ENCODE peak calls at places on chromosomes 12 and 14, in seven cellular contexts. A is spleen, S is GM12865, B is heart left ventricle, Q is omental fat pad, Y is fibroblast of mammary gland, K is RWPE1. E is an unnamed sample.

GRCh38 chr14:79878785-79879184 is 332.5 kb downstream of the DIO2 start:
- DNase-seq in S (no peak), K (no peak), Y (no peak), A (no peak), Q (no peak), B (no peak), E (no peak)

GRCh38 chr12:121520119-121520518 is 60.7 kb downstream of the KDM2B start:
- DNase-seq in Q (no peak), Y (no peak), A (no peak), B (no peak), S (no peak), K (no peak), E (no peak)

GRCh38 chr14:67457782-67458181 is 30.7 kb downstream of the TMEM229B start:
- DNase-seq in Q (no peak), B (peak; percentile 62), K (no peak), Y (no peak), A (no peak), S (no peak), E (no peak)

GRCh38 chr12:64744422-64745258 is 14.6 kb downstream of the GNS start:
- DNase-seq in Q (no peak), S (no peak), Y (peak; percentile 50), A (no peak), K (no peak), B (no peak), E (no peak)

GRCh38 chr12:82660541-82661325 is 26.0 kb upstream of the TMTC2 start:
- DNase-seq in S (no peak), A (no peak), Q (no peak), B (no peak), K (no peak), Y (peak; percentile 5), E (no peak)

GRCh38 chr14:63343878-63344277 is 25.1 kb upstream of the GPHB5 start:
- DNase-seq in S (no peak), A (no peak), Y (peak; percentile 48), B (no peak), K (no peak), Q (no peak), E (no peak)

GRCh38 chr14:63563370-63564026 is 20.3 kb upstream of the PPP2R5E start:
- DNase-seq in K (peak; percentile 51), Q (no peak), A (no peak), Y (no peak), B (no peak), S (no peak), E (peak; percentile 46)

GRCh38 chr12:125193376-125193775 is 128.1 kb downstream of the AACS start:
- DNase-seq in K (no peak), Y (no peak), A (no peak), S (no peak), B (no peak), Q (no peak), E (no peak)

GRCh38 chr12:29957835-29958234 is 174.1 kb upstream of the TMTC1 start:
- DNase-seq in Y (peak; percentile 2), Q (no peak), K (no peak), A (no peak), B (no peak), S (no peak), E (no peak)

GRCh38 chr14:34463598-34463961 is 1.5 kb upstream of the SPTSSA start:
- DNase-seq in K (no peak), A (no peak), B (no peak), Q (no peak), Y (no peak), S (no peak), E (no peak)

GRCh38 chr14:34460841-34461240 is 1.2 kb downstream of the SPTSSA start:
- DNase-seq in Y (peak; percentile 28), Q (no peak), K (no peak), A (no peak), B (no peak), S (no peak), E (no peak)

GRCh38 chr14:34462132-34462893 is at the start of gene SPTSSA:
- DNase-seq in B (peak; percentile 97), K (peak; percentile 92), Q (peak; percentile 64), Y (peak; percentile 83), A (peak; percentile 98), S (peak; percentile 95), E (peak; percentile 92)

GRCh38 chr14:34460295-34460694 is 1.7 kb downstream of the SPTSSA start:
- DNase-seq in Y (no peak), Q (no peak), B (no peak), A (no peak), S (no peak), K (no peak), E (no peak)

DNA sequence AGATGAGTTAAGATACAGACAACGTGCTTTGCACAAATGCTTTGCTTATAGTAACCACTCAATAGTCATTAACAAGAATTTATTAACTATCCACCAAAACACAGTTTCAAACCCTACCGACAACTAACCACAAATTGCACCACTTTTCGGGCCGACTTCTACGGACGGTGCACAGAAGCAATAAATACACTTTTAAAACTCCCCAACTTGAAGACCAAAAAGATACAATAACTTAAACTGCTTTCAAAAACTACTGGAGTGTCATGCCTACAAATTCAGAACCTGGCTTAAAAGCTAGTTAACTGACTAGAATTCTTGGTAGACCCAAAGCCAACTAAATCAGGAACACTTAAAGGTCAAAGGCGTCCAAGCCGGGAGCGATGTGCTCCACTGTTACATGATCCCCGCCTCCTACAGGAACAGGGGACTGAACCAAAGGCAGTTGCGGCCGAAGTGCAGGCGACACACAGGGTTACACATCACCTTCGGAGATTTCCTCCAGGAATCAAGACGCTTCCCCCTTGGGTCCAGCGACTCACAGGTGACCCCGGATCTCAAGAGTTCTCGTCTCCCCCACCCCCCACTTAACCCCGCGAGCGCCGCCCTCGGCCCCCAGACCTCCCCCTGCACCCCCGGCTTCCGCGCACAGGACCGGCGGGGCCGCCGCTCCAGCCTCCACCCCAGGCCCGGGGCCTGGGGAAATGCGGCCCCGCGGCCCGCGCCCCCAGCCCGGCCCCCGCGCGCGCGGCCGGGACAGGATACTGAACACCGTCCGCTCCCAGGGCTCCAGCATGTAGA is 507 bp downstream of the SPTSSA start:
- DNase-seq in K (peak; percentile 46), B (peak; percentile 69), S (peak; percentile 60), Y (peak; percentile 53), Q (peak; percentile 24), A (no peak), E (peak; percentile 51)
- TF ChIP-seq CTCF in K (no peak), B (no peak), S (no peak), Y (no peak), Q (no peak), A (peak; percentile 14), E (no peak)

DNA sequence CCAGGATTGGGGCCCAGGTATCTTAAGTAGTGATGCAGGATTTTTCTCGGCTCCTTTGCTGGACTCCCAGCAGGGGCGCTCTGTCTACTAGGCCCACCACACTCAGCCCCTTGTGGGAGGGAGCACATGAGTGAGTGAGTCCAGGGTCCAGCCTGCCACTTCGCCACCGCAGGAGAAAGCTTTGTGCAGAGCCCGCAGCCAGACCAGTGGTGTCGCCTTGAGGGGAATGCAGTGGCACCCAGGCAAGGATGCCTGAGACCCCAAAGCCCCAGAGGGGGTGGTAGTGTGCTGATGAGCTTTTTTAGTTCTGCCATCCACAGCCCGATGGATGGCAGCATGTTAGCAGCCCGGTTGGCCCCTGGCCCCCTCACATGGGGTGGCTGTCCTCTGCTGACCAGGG is 5.4 kb upstream of the MRPS35 start:
- DNase-seq in S (no peak), B (no peak), Y (no peak), A (no peak), Q (no peak), K (no peak), E (no peak)
- TF ChIP-seq CTCF in S (no peak), B (no peak), Y (no peak), A (no peak), Q (no peak), K (no peak), E (no peak)

GRCh38 chr12:46403732-46404097 is 31.1 kb upstream of the SLC38A2 start:
- DNase-seq in S (no peak), Y (no peak), K (no peak), A (no peak), B (no peak), Q (no peak), E (no peak)

GRCh38 chr12:46400406-46400805 is 27.8 kb upstream of the SLC38A2 start:
- DNase-seq in A (no peak), B (no peak), S (no peak), Q (no peak), Y (peak; percentile 90), K (no peak), E (no peak)

GRCh38 chr12:46402451-46402850 is 29.9 kb upstream of the SLC38A2 start:
- DNase-seq in K (peak; percentile 74), Q (no peak), S (no peak), B (no peak), Y (peak; percentile 98), A (no peak), E (no peak)

GRCh38 chr12:46402861-46403731 is 30.5 kb upstream of the SLC38A2 start:
- DNase-seq in K (no peak), S (no peak), A (no peak), Q (no peak), Y (peak; percentile 57), B (no peak), E (no peak)

GRCh38 chr12:46401703-46402102 is 29.1 kb upstream of the SLC38A2 start:
- DNase-seq in Q (no peak), Y (peak; percentile 85), B (peak; percentile 45), A (no peak), K (no peak), S (no peak), E (no peak)
- TF ChIP-seq CTCF in Q (no peak), Y (peak; percentile 48), B (peak; percentile 42), A (no peak), K (peak; percentile 18), S (no peak), E (no peak)

DNA sequence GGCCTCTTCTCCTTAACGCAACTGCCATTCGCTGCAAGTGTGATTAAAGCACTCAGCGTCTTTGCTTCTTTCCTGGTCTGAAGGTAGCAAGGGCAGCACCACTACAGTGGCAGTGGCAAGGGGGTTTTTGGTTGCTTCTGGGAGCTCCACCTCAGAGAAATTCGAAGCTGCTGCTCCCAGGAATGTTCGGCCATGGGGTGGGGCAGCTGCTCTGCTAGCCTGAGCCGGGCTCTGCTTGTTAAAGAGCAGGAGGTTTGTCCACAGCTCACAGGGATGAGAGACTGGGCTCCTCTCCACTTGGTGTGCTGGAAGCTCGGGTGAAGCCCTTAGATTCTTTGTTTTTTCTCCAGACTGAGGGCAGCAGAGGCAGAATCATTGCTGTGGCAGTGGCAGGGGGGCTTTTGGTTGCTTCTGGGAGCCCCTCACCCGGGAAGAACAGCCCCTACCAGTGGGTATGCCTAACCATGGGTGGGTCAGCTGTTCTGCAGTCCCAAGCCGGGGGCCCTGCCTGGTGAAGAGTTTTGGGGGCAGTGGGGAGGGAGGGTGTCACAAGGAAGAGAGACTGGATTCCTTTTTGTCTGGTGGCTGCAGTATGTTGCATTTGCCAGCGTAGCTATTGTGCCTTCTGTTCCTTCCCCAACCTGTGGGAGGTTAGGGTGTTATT is 340.2 kb downstream of the AEBP2 start:
- DNase-seq in Y (no peak), B (peak; percentile 71), A (peak; percentile 61), K (no peak), Q (no peak), S (no peak), E (no peak)
- TF ChIP-seq CTCF in Y (no peak), B (peak; percentile 32), A (no peak), K (no peak), Q (no peak), S (no peak), E (no peak)

GRCh38 chr12:112381898-112382796 is at the start of gene HECTD4:
- DNase-seq in K (peak; percentile 89), Q (peak; percentile 95), S (peak; percentile 92), B (peak; percentile 99), Y (peak; percentile 70), A (peak; percentile 99), E (peak; percentile 99)
- TF ChIP-seq CTCF in K (no peak), Q (no peak), S (no peak), B (no peak), Y (no peak), A (no peak), E (no peak)

GRCh38 chr12:5071496-5071895 is 27.8 kb downstream of the KCNA5 start:
- DNase-seq in Q (no peak), Y (no peak), S (no peak), A (no peak), B (no peak), K (no peak), E (no peak)
- TF ChIP-seq CTCF in Q (no peak), Y (no peak), S (no peak), A (no peak), B (no peak), K (no peak), E (no peak)

E was measured in Calu3.